ENCODE peak calls at places on chromosomes 12 and 14, in eight cellular contexts. M is choroid plexus epithelial cell; I is upper lobe of right lung; N is cardiac muscle cell; S is CD8-positive, alpha-beta T cell; F is AG09309; V is A549; H is coronary artery. O is an unnamed sample.

GRCh38 chr12:93638954-93639353 is 38.2 kb upstream of the CRADD start:
- DNase-seq in M (no peak), I (no peak), N (no peak), S (no peak), F (no peak), V (no peak), H (no peak), O (no peak)

GRCh38 chr12:71594214-71594948 is 69.3 kb downstream of the ZFC3H1 start:
- DNase-seq in M (peak), I (no peak), N (peak), S (no peak), F (no peak), V (peak), H (no peak), O (no peak)

GRCh38 chr12:76611533-76611932 is 52.0 kb upstream of the OSBPL8 start:
- DNase-seq in M (peak), I (no peak), N (peak), S (no peak), F (peak), V (no peak), H (no peak), O (no peak)

GRCh38 chr14:74109369-74109768 is 24.6 kb downstream of the LIN52 start:
- DNase-seq in M (peak), I (no peak), N (no peak), S (no peak), F (no peak), V (no peak), H (no peak), O (no peak)

GRCh38 chr12:96249196-96250118 is 55.3 kb downstream of the ELK3 start:
- DNase-seq in M (peak), I (no peak), N (peak), S (no peak), F (no peak), V (no peak), H (no peak), O (no peak)

GRCh38 chr12:82896979-82897378 is 210.3 kb downstream of the TMTC2 start:
- DNase-seq in M (peak), I (no peak), N (peak), S (no peak), F (no peak), V (peak), H (no peak), O (no peak)

GRCh38 chr12:106132175-106133135 is 6.3 kb downstream of the NUAK1 start:
- DNase-seq in M (no peak), I (no peak), N (no peak), S (no peak), F (no peak), V (no peak), H (no peak), O (no peak)

GRCh38 chr14:100779691-100780080 is 46.2 kb upstream of the MEG3 start:
- DNase-seq in M (no peak), I (no peak), N (no peak), S (no peak), F (no peak), V (no peak), H (no peak), O (no peak)

GRCh38 chr14:52949711-52950409 is 990 bp downstream of the FERMT2 start:
- DNase-seq in M (peak), I (no peak), N (peak), S (no peak), F (peak), V (peak), H (no peak), O (no peak)

GRCh38 chr12:56874821-56875220 is 59.4 kb downstream of the SDR9C7 start:
- DNase-seq in M (no peak), I (no peak), N (no peak), S (no peak), F (no peak), V (no peak), H (no peak), O (no peak)

GRCh38 chr12:121436706-121437105 is 36.8 kb downstream of the RNF34 start:
- DNase-seq in M (no peak), I (no peak), N (no peak), S (no peak), F (no peak), V (no peak), H (no peak), O (no peak)

GRCh38 chr12:94169495-94169894 is 21.1 kb downstream of the PLXNC1 start:
- DNase-seq in M (no peak), I (no peak), N (no peak), S (no peak), F (no peak), V (no peak), H (no peak), O (no peak)

GRCh38 chr12:109625131-109625559 is 51.6 kb downstream of the MVK start:
- DNase-seq in M (peak), I (no peak), N (peak), S (no peak), F (peak), V (peak), H (no peak), O (no peak)

GRCh38 chr12:113248046-113248825 is 27.0 kb downstream of the TPCN1 start:
- DNase-seq in M (no peak), I (no peak), N (no peak), S (no peak), F (no peak), V (no peak), H (no peak), O (no peak)

GRCh38 chr14:101900253-101900652 is 64.1 kb upstream of the DYNC1H1 start:
- DNase-seq in M (no peak), I (no peak), N (no peak), S (no peak), F (no peak), V (no peak), H (no peak), O (no peak)

GRCh38 chr14:50943261-50943942 is 881 bp downstream of the PYGL start:
- DNase-seq in M (no peak), I (peak), N (peak), S (no peak), F (no peak), V (peak), H (peak), O (peak)

GRCh38 chr12:53174881-53175491 is 5.5 kb upstream of the ZNF740 start:
- DNase-seq in M (no peak), I (no peak), N (peak), S (no peak), F (no peak), V (peak), H (peak), O (no peak)

GRCh38 chr14:81275305-81275950 is 54.7 kb upstream of the GTF2A1 start:
- DNase-seq in M (no peak), I (no peak), N (no peak), S (no peak), F (no peak), V (no peak), H (no peak), O (no peak)

GRCh38 chr14:85917631-85918030 is 387.7 kb downstream of the FLRT2 start:
- DNase-seq in M (no peak), I (no peak), N (no peak), S (no peak), F (no peak), V (no peak), H (no peak), O (no peak)

GRCh38 chr12:97386133-97386581 is 76.4 kb upstream of the RMST start:
- DNase-seq in M (peak), I (no peak), N (no peak), S (no peak), F (no peak), V (no peak), H (no peak), O (no peak)

GRCh38 chr12:99450231-99450630 is 197.3 kb upstream of the GARIN6 start:
- DNase-seq in M (no peak), I (no peak), N (no peak), S (no peak), F (peak), V (no peak), H (no peak), O (no peak)

GRCh38 chr12:95593266-95593871 is 42.1 kb upstream of the USP44 start:
- DNase-seq in M (no peak), I (no peak), N (no peak), S (no peak), F (no peak), V (no peak), H (no peak), O (no peak)

GRCh38 chr14:69683971-69684370 is 72.6 kb downstream of the SUSD6 start:
- DNase-seq in M (no peak), I (no peak), N (no peak), S (no peak), F (no peak), V (no peak), H (peak), O (no peak)

GRCh38 chr12:5921966-5922365 is 23.1 kb downstream of the ANO2 start:
- DNase-seq in M (no peak), I (no peak), N (no peak), S (no peak), F (no peak), V (no peak), H (peak), O (no peak)

GRCh38 chr12:120669055-120669828 is 17.7 kb upstream of the MLEC start:
- DNase-seq in M (peak), I (no peak), N (peak), S (no peak), F (no peak), V (no peak), H (no peak), O (peak)

GRCh38 chr14:59438148-59438766 is 26.9 kb downstream of the GPR135 start:
- DNase-seq in M (peak), I (no peak), N (peak), S (no peak), F (no peak), V (no peak), H (no peak), O (no peak)

GRCh38 chr12:121452356-121453021 is 52.6 kb downstream of the RNF34 start:
- DNase-seq in M (no peak), I (peak), N (no peak), S (no peak), F (no peak), V (no peak), H (no peak), O (no peak)

GRCh38 chr14:75572104-75572503 is 6.3 kb upstream of the FLVCR2 start:
- DNase-seq in M (no peak), I (no peak), N (no peak), S (no peak), F (no peak), V (no peak), H (no peak), O (no peak)

GRCh38 chr12:46483572-46484395 is 111.2 kb upstream of the SLC38A2 start:
- DNase-seq in M (peak), I (no peak), N (peak), S (no peak), F (peak), V (no peak), H (no peak), O (no peak)

GRCh38 chr14:67418368-67419174 is 6.6 kb upstream of the PLEK2 start:
- DNase-seq in M (no peak), I (no peak), N (no peak), S (no peak), F (no peak), V (no peak), H (no peak), O (no peak)

GRCh38 chr14:100898935-100899840 is 4.3 kb downstream of the RTL1 start:
- DNase-seq in M (peak), I (peak), N (peak), S (no peak), F (no peak), V (no peak), H (peak), O (no peak)

GRCh38 chr12:126897102-126897501 is 1369.9 kb upstream of the TMEM132C start:
- DNase-seq in M (no peak), I (no peak), N (no peak), S (no peak), F (no peak), V (no peak), H (no peak), O (no peak)

GRCh38 chr12:210277-211141 is 3.4 kb downstream of the SLC6A12 start:
- DNase-seq in M (no peak), I (no peak), N (no peak), S (no peak), F (no peak), V (no peak), H (no peak), O (no peak)

GRCh38 chr12:77736219-77736965 is 94.3 kb upstream of the NAV3 start:
- DNase-seq in M (no peak), I (no peak), N (no peak), S (no peak), F (no peak), V (no peak), H (no peak), O (no peak)
- TF ChIP-seq CTCF in M (no peak), I (no peak), N (no peak), S (no peak), F (no peak), V (no peak), H (no peak), O (no peak)

GRCh38 chr12:102959391-102959790 is 1.9 kb downstream of the ASCL1 start:
- DNase-seq in M (no peak), I (no peak), N (no peak), S (no peak), F (no peak), V (no peak), H (no peak), O (no peak)

GRCh38 chr12:102956738-102957338 is 636 bp upstream of the ASCL1 start:
- DNase-seq in M (no peak), I (no peak), N (no peak), S (no peak), F (no peak), V (no peak), H (no peak), O (no peak)

GRCh38 chr12:102957339-102958050 is at the start of gene ASCL1:
- DNase-seq in M (peak), I (no peak), N (peak), S (no peak), F (no peak), V (no peak), H (no peak), O (no peak)

GRCh38 chr12:102958830-102959176 is 1.3 kb downstream of the ASCL1 start:
- DNase-seq in M (no peak), I (no peak), N (no peak), S (no peak), F (no peak), V (no peak), H (no peak), O (no peak)

GRCh38 chr12:102958073-102958829 is 777 bp downstream of the ASCL1 start:
- DNase-seq in M (peak), I (no peak), N (peak), S (no peak), F (no peak), V (peak), H (no peak), O (peak)
- TF ChIP-seq CTCF in M (no peak), I (no peak), N (no peak), S (no peak), F (no peak), V (no peak), H (no peak), O (no peak)

DNA sequence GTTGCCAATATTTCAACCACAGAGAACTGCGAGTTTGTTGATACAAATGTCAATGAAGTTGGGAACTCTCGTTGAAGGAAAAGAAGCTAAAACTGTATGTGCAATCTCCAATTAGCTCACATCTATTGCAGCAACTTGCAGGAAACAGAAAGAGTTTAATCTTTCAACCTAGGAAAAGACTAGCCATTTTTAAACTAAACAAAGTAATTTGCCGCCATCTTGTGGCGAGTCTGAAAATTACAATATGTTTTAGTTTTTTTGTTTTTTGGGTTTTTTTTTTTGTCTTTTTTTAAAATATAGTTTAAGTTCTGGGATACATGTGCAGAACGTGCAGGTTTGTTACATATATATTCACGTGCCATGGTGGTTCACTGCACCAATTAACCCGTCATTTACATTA is 131.2 kb upstream of the FOXG1 start:
- DNase-seq in M (peak), I (no peak), N (peak), S (no peak), F (no peak), V (no peak), H (no peak), O (peak)
- TF ChIP-seq CTCF in M (peak), I (peak), N (peak), S (peak), F (peak), V (peak), H (no peak), O (peak)

DNA sequence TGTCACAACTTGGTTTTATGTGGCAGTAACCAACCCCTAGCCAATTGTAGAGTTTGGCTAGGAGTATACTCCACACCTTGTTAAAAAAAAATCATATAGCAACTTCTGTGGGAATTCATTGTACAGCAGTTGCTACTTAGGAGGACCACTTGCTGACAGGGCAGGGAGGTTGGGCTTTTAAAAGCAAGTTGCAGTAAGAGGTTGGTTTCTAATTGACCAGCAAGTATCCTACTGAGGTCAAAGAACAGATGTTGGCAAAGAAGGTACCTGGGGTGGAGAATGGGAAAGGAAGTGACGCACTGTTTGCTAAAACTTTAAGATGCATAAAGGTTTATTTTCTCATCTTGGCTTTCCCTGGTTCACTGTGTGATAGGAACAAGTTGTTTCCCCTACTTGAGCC is 104.6 kb downstream of the TBX3 start:
- DNase-seq in M (peak), I (no peak), N (no peak), S (no peak), F (no peak), V (no peak), H (no peak), O (no peak)
- TF ChIP-seq CTCF in M (no peak), I (no peak), N (no peak), S (no peak), F (no peak), V (no peak), H (no peak), O (no peak)

DNA sequence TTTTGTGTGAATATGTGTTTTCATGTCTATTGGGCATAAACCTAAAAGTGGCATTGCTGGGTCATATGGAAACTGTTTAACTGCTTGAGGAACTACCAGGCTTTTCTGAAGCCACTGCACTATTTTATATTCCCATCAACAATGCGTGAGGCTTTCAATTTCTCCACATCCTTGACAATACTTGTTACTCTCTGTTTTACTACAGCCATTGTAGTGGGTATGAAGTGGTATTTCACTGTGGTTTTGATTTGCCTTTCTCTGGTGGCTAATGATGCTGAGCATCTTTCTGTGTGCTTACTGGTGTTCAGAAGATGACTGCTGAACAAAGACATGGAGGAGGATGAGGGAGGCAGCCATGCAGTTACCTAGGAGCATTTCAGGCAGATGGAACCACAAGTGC is 13.2 kb upstream of the TDG start:
- DNase-seq in M (no peak), I (no peak), N (no peak), S (no peak), F (no peak), V (no peak), H (no peak), O (no peak)
- TF ChIP-seq CTCF in M (no peak), I (no peak), N (no peak), S (no peak), F (no peak), V (no peak), H (no peak), O (no peak)

GRCh38 chr12:131830335-131831020 is 2.3 kb downstream of the MMP17 start:
- DNase-seq in M (peak), I (peak), N (peak), S (peak), F (peak), V (peak), H (no peak), O (peak)
- TF ChIP-seq CTCF in M (peak), I (peak), N (peak), S (no peak), F (peak), V (peak), H (peak), O (peak)

GRCh38 chr12:54294152-54294913 is 6.5 kb downstream of the NFE2 start:
- DNase-seq in M (peak), I (peak), N (peak), S (peak), F (no peak), V (peak), H (no peak), O (peak)
- TF ChIP-seq CTCF in M (peak), I (peak), N (peak), S (peak), F (peak), V (peak), H (peak), O (peak)

GRCh38 chr12:115857160-115857920 is 420.2 kb downstream of the MED13L start:
- DNase-seq in M (no peak), I (no peak), N (no peak), S (no peak), F (no peak), V (no peak), H (no peak), O (no peak)
- TF ChIP-seq CTCF in M (no peak), I (no peak), N (peak), S (no peak), F (peak), V (no peak), H (no peak), O (peak)

DNA sequence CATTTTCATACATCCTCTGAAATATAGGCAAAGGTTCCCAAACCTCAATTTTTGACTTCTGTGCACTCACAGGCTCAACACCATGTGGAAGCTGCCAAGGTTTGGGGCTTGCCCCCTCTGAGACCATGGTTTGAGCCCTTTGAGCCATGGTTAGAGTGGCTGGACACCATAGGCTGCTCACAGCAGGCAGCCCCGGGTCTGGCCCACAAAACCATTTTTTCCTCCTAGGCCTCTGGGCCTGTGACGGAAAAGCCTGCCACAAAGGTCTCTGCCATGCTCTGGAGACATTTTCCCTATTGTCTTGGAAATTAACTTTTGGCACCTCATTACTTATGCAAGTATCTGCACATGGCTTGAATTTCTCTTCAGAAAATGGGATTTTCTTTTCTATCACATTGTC is 1113.2 kb upstream of the ATXN7L3B start:
- DNase-seq in M (no peak), I (no peak), N (no peak), S (no peak), F (no peak), V (no peak), H (no peak), O (no peak)
- TF ChIP-seq CTCF in M (no peak), I (no peak), N (no peak), S (no peak), F (no peak), V (no peak), H (no peak), O (no peak)

GRCh38 chr12:7188557-7189397 is 709 bp upstream of the PEX5 start:
- DNase-seq in M (peak), I (peak), N (peak), S (peak), F (no peak), V (peak), H (peak), O (peak)
- TF ChIP-seq CTCF in M (peak), I (peak), N (peak), S (peak), F (peak), V (peak), H (peak), O (peak)

O was measured in neural crest cell.